ENCODE peak calls at places on chromosomes 6 and 20, in six cellular contexts. Z, C, N, W, T and J are unnamed samples.

GRCh38 chr6:149840345-149841075 is 23.6 kb downstream of the LRP11 start:
- DNase-seq in Z (peak), C (peak), N (peak), W (peak), T (peak), J (peak)

GRCh38 chr6:140398076-140398475 is 1023.6 kb upstream of the CITED2 start:
- DNase-seq in Z (no peak), C (no peak), N (no peak), W (no peak), T (no peak), J (no peak)

GRCh38 chr6:143634486-143634885 is 43.3 kb upstream of the PHACTR2 start:
- DNase-seq in Z (no peak), C (no peak), N (no peak), W (no peak), T (no peak), J (no peak)

GRCh38 chr20:53149184-53149651 is 177.1 kb downstream of the TSHZ2 start:
- DNase-seq in Z (no peak), C (no peak), N (no peak), W (no peak), T (no peak), J (no peak)

GRCh38 chr20:43389839-43390626 is 67.7 kb upstream of the SRSF6 start:
- DNase-seq in Z (no peak), C (no peak), N (no peak), W (no peak), T (no peak), J (peak)

GRCh38 chr6:33384581-33385020 is 7.0 kb upstream of the KIFC1 start:
- DNase-seq in Z (peak), C (no peak), N (no peak), W (no peak), T (peak), J (peak)

GRCh38 chr20:39878809-39879208 is 810.2 kb downstream of the MAFB start:
- DNase-seq in Z (no peak), C (no peak), N (no peak), W (no peak), T (peak), J (no peak)

GRCh38 chr20:48159156-48159971 is 374.1 kb upstream of the SULF2 start:
- DNase-seq in Z (no peak), C (no peak), N (no peak), W (no peak), T (no peak), J (no peak)

GRCh38 chr20:47544240-47544639 is 42.6 kb downstream of the NCOA3 start:
- DNase-seq in Z (no peak), C (no peak), N (no peak), W (no peak), T (peak), J (no peak)

GRCh38 chr20:46249671-46250070 is 58.6 kb downstream of the CDH22 start:
- DNase-seq in Z (no peak), C (no peak), N (no peak), W (no peak), T (no peak), J (no peak)

GRCh38 chr20:41783423-41784220 is 165.4 kb upstream of the CHD6 start:
- DNase-seq in Z (no peak), C (no peak), N (no peak), W (no peak), T (no peak), J (no peak)

GRCh38 chr20:23774081-23774480 is 23.3 kb upstream of the CST1 start:
- DNase-seq in Z (no peak), C (no peak), N (no peak), W (no peak), T (no peak), J (peak)

GRCh38 chr20:13412806-13413445 is 191.9 kb downstream of the ISM1 start:
- DNase-seq in Z (no peak), C (no peak), N (no peak), W (no peak), T (no peak), J (no peak)

GRCh38 chr6:122696853-122697252 is 82.7 kb upstream of the FABP7 start:
- DNase-seq in Z (no peak), C (no peak), N (no peak), W (no peak), T (no peak), J (no peak)

GRCh38 chr6:15330174-15330934 is 84.5 kb downstream of the JARID2 start:
- DNase-seq in Z (no peak), C (no peak), N (no peak), W (no peak), T (no peak), J (no peak)

GRCh38 chr6:36853325-36853724 is 14.1 kb upstream of the CPNE5 start:
- DNase-seq in Z (no peak), C (peak), N (no peak), W (no peak), T (peak), J (peak)

GRCh38 chr20:56872620-56873458 is 243.7 kb downstream of the TFAP2C start:
- DNase-seq in Z (no peak), C (no peak), N (no peak), W (no peak), T (no peak), J (no peak)

GRCh38 chr6:20686142-20686541 is 151.9 kb downstream of the CDKAL1 start:
- DNase-seq in Z (peak), C (no peak), N (no peak), W (no peak), T (no peak), J (peak)

GRCh38 chr6:14863896-14864850 is 381.7 kb upstream of the JARID2 start:
- DNase-seq in Z (peak), C (no peak), N (no peak), W (no peak), T (no peak), J (no peak)

GRCh38 chr6:73565767-73566485 is 45.1 kb upstream of the EEF1A1 start:
- DNase-seq in Z (peak), C (no peak), N (no peak), W (no peak), T (peak), J (peak)

GRCh38 chr6:36759177-36759757 is 61.6 kb downstream of the RAB44 start:
- DNase-seq in Z (peak), C (peak), N (peak), W (peak), T (peak), J (peak)

GRCh38 chr6:16769131-16769985 is 8.1 kb upstream of the ATXN1 start:
- DNase-seq in Z (peak), C (peak), N (no peak), W (no peak), T (peak), J (peak)

GRCh38 chr20:49603209-49603627 is 35.3 kb upstream of the PTGIS start:
- DNase-seq in Z (peak), C (no peak), N (no peak), W (no peak), T (peak), J (peak)

GRCh38 chr6:92777146-92777740 is 642.1 kb downstream of the EPHA7 start:
- DNase-seq in Z (peak), C (no peak), N (no peak), W (peak), T (peak), J (no peak)

GRCh38 chr6:5208039-5208438 is 52.7 kb downstream of the LYRM4 start:
- DNase-seq in Z (no peak), C (no peak), N (no peak), W (no peak), T (peak), J (no peak)

GRCh38 chr6:217048-217659 is 75.1 kb upstream of the DUSP22 start:
- DNase-seq in Z (peak), C (no peak), N (peak), W (no peak), T (peak), J (peak)

GRCh38 chr20:4730782-4731181 is 9.1 kb downstream of the PRND start:
- DNase-seq in Z (peak), C (no peak), N (no peak), W (no peak), T (peak), J (peak)

GRCh38 chr6:159212881-159213280 is 43.7 kb downstream of the FNDC1 start:
- DNase-seq in Z (no peak), C (no peak), N (no peak), W (no peak), T (no peak), J (no peak)

GRCh38 chr20:47117789-47118188 is 223.1 kb downstream of the EYA2 start:
- DNase-seq in Z (no peak), C (no peak), N (no peak), W (no peak), T (peak), J (no peak)

GRCh38 chr6:41153992-41154625 is at the start of gene TREML1:
- DNase-seq in Z (no peak), C (no peak), N (no peak), W (no peak), T (no peak), J (no peak)

GRCh38 chr20:59845472-59845871 is 88.0 kb downstream of the SYCP2 start:
- DNase-seq in Z (no peak), C (no peak), N (no peak), W (no peak), T (no peak), J (no peak)

GRCh38 chr6:35294308-35294945 is 3.2 kb upstream of the DEF6 start:
- DNase-seq in Z (peak), C (peak), N (peak), W (peak), T (peak), J (peak)

GRCh38 chr20:59725476-59726119 is 121.3 kb downstream of the PHACTR3 start:
- DNase-seq in Z (peak), C (no peak), N (no peak), W (no peak), T (no peak), J (peak)

GRCh38 chr20:19048898-19049889 is 163.2 kb upstream of the SLC24A3 start:
- DNase-seq in Z (no peak), C (no peak), N (no peak), W (no peak), T (no peak), J (no peak)

GRCh38 chr6:129608886-129609540 is 101.0 kb downstream of the ARHGAP18 start:
- DNase-seq in Z (no peak), C (no peak), N (no peak), W (no peak), T (no peak), J (no peak)

GRCh38 chr6:73854998-73855718 is 159.2 kb downstream of the CD109 start:
- DNase-seq in Z (peak), C (no peak), N (no peak), W (peak), T (peak), J (no peak)

GRCh38 chr20:45153147-45153546 is 21.6 kb upstream of the PI3 start:
- DNase-seq in Z (no peak), C (no peak), N (no peak), W (no peak), T (no peak), J (no peak)

GRCh38 chr6:170090561-170090960 is 200.3 kb downstream of the DLL1 start:
- DNase-seq in Z (no peak), C (no peak), N (peak), W (no peak), T (no peak), J (no peak)

GRCh38 chr20:31475472-31476312 is 604 bp downstream of the REM1 start:
- DNase-seq in Z (peak), C (no peak), N (no peak), W (no peak), T (no peak), J (peak)

GRCh38 chr6:44265003-44265842 is at the start of gene NFKBIE:
- DNase-seq in Z (peak), C (peak), N (peak), W (peak), T (peak), J (peak)
- TF ChIP-seq CTCF in Z (peak), C (peak), N (no peak), W (peak), T (peak), J (peak)

GRCh38 chr20:33897313-33897912 is 86.3 kb downstream of the CHMP4B start:
- DNase-seq in Z (no peak), C (no peak), N (no peak), W (no peak), T (no peak), J (peak)
- TF ChIP-seq CTCF in Z (peak), C (no peak), N (no peak), W (no peak), T (no peak), J (peak)

GRCh38 chr6:26017567-26017966 is 55.0 kb downstream of the TRIM38 start:
- DNase-seq in Z (peak), C (peak), N (peak), W (no peak), T (peak), J (peak)
- TF ChIP-seq CTCF in Z (peak), C (no peak), N (no peak), W (peak), T (peak), J (peak)

DNA sequence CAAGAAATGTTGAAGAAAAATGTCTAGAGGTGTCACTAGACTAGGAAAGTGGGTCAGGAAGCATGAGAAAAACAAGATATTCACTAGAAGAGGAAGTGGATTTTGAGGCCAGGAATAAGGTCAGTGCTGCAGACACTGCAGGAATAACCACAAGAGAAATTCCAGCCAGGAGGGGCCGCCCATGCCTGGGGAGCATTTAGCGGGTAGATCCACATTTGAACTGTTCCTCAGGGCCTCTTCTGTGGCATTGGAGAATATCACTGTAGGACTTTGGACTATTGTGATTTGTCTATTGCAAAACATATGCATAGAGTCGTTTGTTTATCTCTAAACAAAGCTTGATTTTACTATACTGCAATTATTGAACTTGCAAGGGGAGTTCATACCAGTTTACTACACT is 49.6 kb upstream of the CCDC28A start:
- DNase-seq in Z (no peak), C (no peak), N (no peak), W (no peak), T (peak), J (peak)
- TF ChIP-seq CTCF in Z (no peak), C (no peak), N (no peak), W (no peak), T (peak), J (peak)

GRCh38 chr20:25177890-25178321 is 17.6 kb upstream of the ENTPD6 start:
- DNase-seq in Z (no peak), C (peak), N (peak), W (no peak), T (peak), J (no peak)

GRCh38 chr20:25173886-25174308 is 21.6 kb upstream of the ENTPD6 start:
- DNase-seq in Z (no peak), C (no peak), N (no peak), W (no peak), T (no peak), J (no peak)

GRCh38 chr20:25176184-25176583 is 19.3 kb upstream of the ENTPD6 start:
- DNase-seq in Z (no peak), C (no peak), N (no peak), W (no peak), T (no peak), J (no peak)

GRCh38 chr20:25178563-25179438 is 16.7 kb upstream of the ENTPD6 start:
- DNase-seq in Z (peak), C (peak), N (no peak), W (peak), T (peak), J (peak)

DNA sequence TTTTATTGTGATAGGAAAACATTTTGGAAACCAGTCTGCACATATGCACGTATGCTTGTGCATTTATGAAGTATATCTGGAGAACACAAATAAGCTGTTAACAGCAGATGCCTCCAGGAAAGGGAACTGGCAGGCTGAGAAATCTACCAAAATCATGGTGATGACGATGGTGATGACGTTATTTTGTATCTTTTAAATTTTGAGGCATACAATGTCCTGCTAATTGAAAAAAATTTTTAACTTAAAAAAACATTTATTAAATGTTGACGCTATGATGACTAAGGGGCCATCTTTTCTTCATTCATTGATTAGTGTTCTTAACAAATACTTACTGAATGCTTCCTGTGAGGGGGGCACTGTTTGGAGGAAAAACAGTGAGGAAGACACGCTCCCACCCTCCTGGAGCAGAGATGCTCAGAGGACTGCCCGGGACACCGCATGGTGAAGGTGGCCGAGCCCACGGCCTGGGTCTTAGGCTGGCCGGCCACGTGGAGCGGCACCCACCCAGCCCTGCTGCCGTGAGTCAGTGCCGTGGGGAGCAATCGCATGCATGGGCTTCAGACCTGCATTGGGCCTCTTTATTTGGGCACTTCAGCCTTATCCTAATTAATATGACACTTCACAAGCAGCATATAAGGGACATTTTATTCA is 15.9 kb upstream of the ENTPD6 start:
- DNase-seq in Z (no peak), C (no peak), N (no peak), W (no peak), T (no peak), J (no peak)
- TF ChIP-seq CTCF in Z (no peak), C (no peak), N (no peak), W (no peak), T (no peak), J (peak)